ENCODE peak calls at places on chromosomes 5 and 9, in seven cellular contexts. O, F, E, H, W, G and T are unnamed samples.
A peak's percentile ranks its signal among the peaks of the same experiment; 100 is the strongest.

GRCh38 chr5:150140830-150141229 is 14.8 kb downstream of the PDGFRB start:
- DNase-seq in O (no peak), F (no peak), E (no peak), H (no peak), W (no peak), G (no peak), T (no peak)

GRCh38 chr5:64384761-64385160 is 121.1 kb upstream of the RGS7BP start:
- DNase-seq in O (no peak), F (peak; percentile 29), E (peak; percentile 40), H (peak; percentile 3), W (peak; percentile 28), G (no peak), T (peak; percentile 13)

GRCh38 chr9:8420416-8420815 is 620.8 kb upstream of the DMAC1 start:
- DNase-seq in O (no peak), F (no peak), E (no peak), H (no peak), W (no peak), G (no peak), T (no peak)

GRCh38 chr9:74940600-74940999 is 12.1 kb downstream of the C9orf40 start:
- DNase-seq in O (no peak), F (no peak), E (no peak), H (no peak), W (no peak), G (no peak), T (no peak)

GRCh38 chr5:56625577-56625976 is 189.8 kb upstream of the MAP3K1 start:
- DNase-seq in O (no peak), F (peak; percentile 49), E (no peak), H (no peak), W (no peak), G (peak; percentile 72), T (no peak)

GRCh38 chr9:86718373-86718772 is 228.9 kb downstream of the GAS1 start:
- DNase-seq in O (no peak), F (no peak), E (no peak), H (no peak), W (no peak), G (no peak), T (no peak)

GRCh38 chr5:168978015-168978414 is 322.9 kb downstream of the SLIT3 start:
- DNase-seq in O (no peak), F (peak; percentile 90), E (no peak), H (no peak), W (no peak), G (peak; percentile 34), T (peak; percentile 71)

GRCh38 chr9:77020438-77021264 is 1.2 kb downstream of the FOXB2 start:
- DNase-seq in O (no peak), F (no peak), E (no peak), H (peak; percentile 43), W (peak; percentile 38), G (no peak), T (no peak)

GRCh38 chr9:3896576-3896975 is 370.8 kb upstream of the RFX3 start:
- DNase-seq in O (no peak), F (no peak), E (no peak), H (no peak), W (no peak), G (no peak), T (no peak)

GRCh38 chr5:80057121-80057520 is 22.0 kb downstream of the THBS4 start:
- DNase-seq in O (no peak), F (no peak), E (no peak), H (no peak), W (no peak), G (no peak), T (no peak)

GRCh38 chr9:4750021-4750673 is 9.1 kb upstream of the AK3 start:
- DNase-seq in O (no peak), F (no peak), E (no peak), H (peak; percentile 40), W (no peak), G (no peak), T (no peak)

GRCh38 chr5:180467028-180467427 is 27.2 kb upstream of the CNOT6 start:
- DNase-seq in O (no peak), F (peak; percentile 70), E (no peak), H (no peak), W (no peak), G (no peak), T (peak; percentile 18)

GRCh38 chr9:114884787-114885452 is 45.5 kb downstream of the TNFSF8 start:
- DNase-seq in O (no peak), F (peak; percentile 45), E (no peak), H (no peak), W (no peak), G (no peak), T (peak; percentile 91)

GRCh38 chr5:59088546-59088945 is 505.7 kb downstream of the RAB3C start:
- DNase-seq in O (no peak), F (no peak), E (no peak), H (no peak), W (no peak), G (no peak), T (no peak)

GRCh38 chr9:80932181-80932580 is 757.2 kb downstream of the TLE1 start:
- DNase-seq in O (no peak), F (no peak), E (no peak), H (no peak), W (no peak), G (no peak), T (no peak)

GRCh38 chr9:89879276-89879675 is 274.5 kb downstream of the GADD45G start:
- DNase-seq in O (no peak), F (no peak), E (no peak), H (no peak), W (no peak), G (no peak), T (no peak)

GRCh38 chr5:107215581-107215980 is 455.2 kb downstream of the EFNA5 start:
- DNase-seq in O (no peak), F (no peak), E (no peak), H (no peak), W (no peak), G (no peak), T (no peak)

GRCh38 chr9:84822589-84823233 is 153.2 kb downstream of the NTRK2 start:
- DNase-seq in O (no peak), F (no peak), E (no peak), H (peak; percentile 9), W (no peak), G (no peak), T (no peak)

GRCh38 chr9:17757816-17758215 is 178.9 kb downstream of the SH3GL2 start:
- DNase-seq in O (no peak), F (no peak), E (peak; percentile 70), H (no peak), W (no peak), G (no peak), T (peak; percentile 23)

GRCh38 chr9:29906065-29906464 is 2332.8 kb upstream of the C9orf72 start:
- DNase-seq in O (no peak), F (no peak), E (no peak), H (no peak), W (no peak), G (no peak), T (no peak)

GRCh38 chr9:109251776-109252106 is 69.1 kb downstream of the EPB41L4B start:
- DNase-seq in O (no peak), F (no peak), E (no peak), H (no peak), W (no peak), G (no peak), T (no peak)

GRCh38 chr5:34521628-34522290 is 134.4 kb upstream of the RAI14 start:
- DNase-seq in O (no peak), F (no peak), E (no peak), H (no peak), W (peak; percentile 39), G (no peak), T (no peak)

GRCh38 chr5:148383564-148384388 is at the start of gene FBXO38:
- DNase-seq in O (peak; percentile 86), F (peak; percentile 99), E (peak; percentile 97), H (peak; percentile 89), W (peak; percentile 98), G (peak; percentile 84), T (peak; percentile 81)
- TF ChIP-seq CTCF in O (no peak), F (no peak), E (no peak), H (peak; percentile 9), W (peak; percentile 20), G (peak; percentile 1), T (peak; percentile 19)

DNA sequence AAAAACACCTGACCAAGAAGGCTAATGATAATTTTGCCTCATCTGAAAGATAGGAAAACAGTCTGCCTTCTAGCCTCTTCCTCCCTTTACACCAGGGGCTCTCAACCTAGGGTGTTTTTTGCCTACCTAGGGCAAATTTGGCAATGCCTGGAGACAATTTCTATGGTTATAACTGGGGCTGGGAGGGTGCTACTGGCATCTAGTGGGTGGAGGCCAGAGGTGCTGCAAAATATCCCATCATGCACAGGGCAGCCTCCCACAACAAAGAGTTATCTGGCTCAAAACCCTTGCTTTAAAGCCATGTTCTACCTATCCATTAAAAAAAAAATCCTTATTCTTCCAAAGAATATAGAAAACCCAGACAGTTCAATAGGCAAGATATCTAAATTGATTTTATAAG is 45.0 kb upstream of the NR3C1 start:
- DNase-seq in O (no peak), F (no peak), E (no peak), H (no peak), W (no peak), G (no peak), T (no peak)
- TF ChIP-seq CTCF in O (no peak), F (no peak), E (no peak), H (peak; percentile 17), W (no peak), G (no peak), T (peak; percentile 4)

DNA sequence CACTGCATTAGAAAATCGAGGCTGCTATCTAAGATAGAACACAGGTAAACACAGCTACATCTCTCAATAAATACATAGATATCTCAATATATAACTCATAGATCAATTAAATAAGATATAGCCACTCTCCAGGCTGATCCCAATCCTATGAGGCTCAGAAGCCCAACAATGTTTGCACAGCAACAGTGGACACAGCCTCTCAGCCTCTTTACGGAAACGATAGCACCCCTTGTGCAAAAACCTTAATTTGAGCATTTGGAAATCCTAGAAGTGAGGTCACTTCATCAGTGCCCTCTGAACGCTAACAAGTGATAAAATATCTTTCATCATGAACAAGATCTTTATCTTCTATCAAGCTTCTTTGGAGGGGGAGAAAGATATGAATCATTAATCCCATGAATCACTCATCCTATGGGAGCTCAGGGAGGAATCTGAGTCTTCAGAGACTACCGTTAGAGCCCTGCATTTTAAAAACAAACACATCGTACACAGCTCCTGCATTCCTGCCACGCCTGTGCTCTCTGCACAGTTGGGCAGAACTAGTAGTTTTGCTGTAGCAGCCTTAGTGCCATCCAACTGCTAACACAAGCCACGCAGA is 71.4 kb downstream of the MED27 start:
- DNase-seq in O (no peak), F (peak; percentile 88), E (no peak), H (no peak), W (no peak), G (no peak), T (no peak)
- TF ChIP-seq CTCF in O (no peak), F (no peak), E (no peak), H (no peak), W (no peak), G (no peak), T (no peak)

GRCh38 chr5:135570453-135570764 is 8.4 kb downstream of the CXCL14 start:
- DNase-seq in O (no peak), F (no peak), E (no peak), H (no peak), W (no peak), G (no peak), T (no peak)
- TF ChIP-seq CTCF in O (no peak), F (no peak), E (no peak), H (no peak), W (no peak), G (no peak), T (no peak)

GRCh38 chr5:103364074-103364473 is 105.5 kb downstream of the MACIR start:
- DNase-seq in O (no peak), F (no peak), E (no peak), H (no peak), W (no peak), G (no peak), T (no peak)
- TF ChIP-seq CTCF in O (no peak), F (no peak), E (no peak), H (no peak), W (no peak), G (no peak), T (no peak)